ENCODE peak calls at places on chromosomes 11 and 22, in six cellular contexts. N is PC-3; D is NCI-H1436 treated with DMSO at 0.1 percent for 48 hours; H is ACHN; G is CD8-positive, alpha-beta memory T cell; T is stimulated activated CD4-positive, alpha-beta T cell treated with anti-CD3 and anti-CD28 coated beads, Interleukin-1b, Interleukin-23, amount 100 ng/mL, for 4 hours. Z is an unnamed sample.

GRCh38 chr22:46736705-46737104 is 1.3 kb downstream of the CERK start:
- DNase-seq in D (no peak), T (no peak), G (no peak), N (no peak), H (no peak), Z (no peak)

GRCh38 chr11:86208572-86208971 is 36.0 kb upstream of the EED start:
- DNase-seq in H (no peak), D (no peak), N (no peak), T (no peak), G (no peak), Z (no peak)

GRCh38 chr11:69899957-69900821 is 81.0 kb upstream of the FGF3 start:
- DNase-seq in N (peak; percentile 14), H (no peak), G (no peak), T (no peak), D (no peak), Z (no peak)

GRCh38 chr22:38467904-38468760 is at the start of gene KDELR3:
- DNase-seq in H (peak; percentile 52), T (no peak), G (no peak), D (no peak), N (peak; percentile 62), Z (peak; percentile 63)

GRCh38 chr11:82041764-82042163 is 691.9 kb downstream of the FAM181B start:
- DNase-seq in D (no peak), T (no peak), G (no peak), H (no peak), N (no peak), Z (no peak)

GRCh38 chr22:36753916-36754315 is 22.0 kb downstream of the IFT27 start:
- DNase-seq in G (no peak), H (no peak), T (no peak), N (no peak), D (no peak), Z (no peak)

GRCh38 chr11:112322173-112322813 is 61.6 kb upstream of the PLET1 start:
- DNase-seq in T (no peak), N (no peak), H (no peak), G (no peak), D (no peak), Z (no peak)

GRCh38 chr11:115257286-115258077 is 246.7 kb downstream of the CADM1 start:
- DNase-seq in N (no peak), T (no peak), H (no peak), D (no peak), G (no peak), Z (no peak)

GRCh38 chr11:23789938-23790371 is 706.9 kb upstream of the LUZP2 start:
- DNase-seq in H (no peak), N (peak; percentile 73), D (no peak), T (no peak), G (no peak), Z (peak; percentile 26)

GRCh38 chr11:118251858-118252652 is at the start of gene MPZL3:
- DNase-seq in G (peak; percentile 69), H (peak; percentile 79), T (peak; percentile 72), N (peak; percentile 99), D (peak; percentile 73), Z (peak; percentile 52)

Z was measured in fibroblast of the aortic adventitia.